ENCODE peak calls at places on chromosomes 12 and 14, in four cellular contexts. G is psoas muscle, C is cerebellum, W is EL. I is an unnamed sample.

GRCh38 chr12:113684053-113684907 is 212.6 kb upstream of the LHX5 start:
- DNase-seq in W (peak; percentile 40), G (no peak), C (no peak), I (no peak)

GRCh38 chr12:84336231-84336630 is 576.4 kb downstream of the SLC6A15 start:
- DNase-seq in G (no peak), W (no peak), C (no peak), I (no peak)

GRCh38 chr12:67820694-67821093 is 168.6 kb upstream of the IFNG-AS1 start:
- DNase-seq in W (no peak), C (no peak), G (no peak), I (no peak)

GRCh38 chr12:61521258-61521657 is 738.9 kb upstream of the USP15 start:
- DNase-seq in W (no peak), C (no peak), G (no peak), I (no peak)

GRCh38 chr12:124792961-124793441 is 70.7 kb downstream of the SCARB1 start:
- DNase-seq in W (peak; percentile 27), C (no peak), G (no peak), I (no peak)

GRCh38 chr12:19572920-19573558 is 133.7 kb downstream of the AEBP2 start:
- DNase-seq in G (no peak), C (no peak), W (peak; percentile 64), I (no peak)

GRCh38 chr12:92593734-92594402 is 108.9 kb upstream of the PLEKHG7 start:
- DNase-seq in C (no peak), G (no peak), W (peak; percentile 93), I (peak; percentile 69)

GRCh38 chr14:104103061-104104005 is 17.8 kb downstream of the ASPG start:
- DNase-seq in C (no peak), W (no peak), G (peak; percentile 49), I (no peak)